ENCODE peak calls at places on chromosomes 16 and 17, in five cellular contexts. L, G, R, Y and O are unnamed samples.

GRCh38 chr17:336110-337021 is 16.2 kb downstream of the RPH3AL start:
- DNase-seq in L (peak), Y (no peak), R (no peak), G (peak), O (peak)

GRCh38 chr17:2963332-2964027 is 99.9 kb downstream of the OR1D5 start:
- DNase-seq in L (no peak), R (no peak), Y (no peak), G (no peak), O (no peak)

GRCh38 chr17:36142806-36143205 is 33.6 kb downstream of the TBC1D3B start:
- DNase-seq in G (no peak), L (no peak), Y (no peak), R (no peak), O (no peak)

GRCh38 chr17:12421646-12422306 is 243.9 kb upstream of the MYOCD start:
- DNase-seq in R (peak), Y (peak), G (no peak), L (no peak), O (no peak)

GRCh38 chr17:16915752-16916556 is 56.0 kb downstream of the TNFRSF13B start:
- DNase-seq in G (peak), Y (peak), R (peak), L (peak), O (peak)

GRCh38 chr17:30360396-30360795 is 18.3 kb upstream of the CPD start:
- DNase-seq in G (no peak), Y (no peak), L (no peak), R (no peak), O (no peak)

GRCh38 chr16:2335286-2335895 is 5.1 kb downstream of the ABCA3 start:
- DNase-seq in G (no peak), Y (no peak), L (no peak), R (no peak), O (no peak)

GRCh38 chr16:60945225-60945624 is 1091.0 kb downstream of the CDH8 start:
- DNase-seq in R (no peak), Y (no peak), G (no peak), L (no peak), O (no peak)

GRCh38 chr17:82985973-82986372 is 93.4 kb upstream of the METRNL start:
- DNase-seq in R (peak), G (peak), L (peak), Y (no peak), O (peak)

GRCh38 chr17:74812109-74812864 is 36.1 kb upstream of the NAT9 start:
- DNase-seq in Y (no peak), R (no peak), G (no peak), L (no peak), O (no peak)

GRCh38 chr17:9230346-9230745 is 209.0 kb downstream of the NTN1 start:
- DNase-seq in L (no peak), Y (no peak), G (no peak), R (no peak), O (no peak)

GRCh38 chr17:19336938-19337711 is 25.4 kb downstream of the B9D1 start:
- DNase-seq in Y (no peak), G (peak), R (no peak), L (no peak), O (no peak)

GRCh38 chr16:87838643-87839541 is 30.4 kb downstream of the SLC7A5 start:
- DNase-seq in G (no peak), Y (no peak), L (no peak), R (no peak), O (no peak)

GRCh38 chr16:14202697-14203096 is 131.6 kb downstream of the MRTFB start:
- DNase-seq in R (peak), Y (no peak), L (peak), G (no peak), O (peak)

GRCh38 chr17:74101527-74101926 is 102.0 kb upstream of the RPL38 start:
- DNase-seq in G (no peak), Y (no peak), R (no peak), L (no peak), O (no peak)

GRCh38 chr17:31452561-31453110 is 61.2 kb downstream of the RAB11FIP4 start:
- DNase-seq in R (no peak), G (no peak), L (no peak), Y (no peak), O (no peak)